ENCODE peak calls at places on chromosomes 11 and 22, in five cellular contexts. N is SK-N-SH, M is K562, S is GM12878, W is HepG2. I is an unnamed sample.

GRCh38 chr11:111930472-111930871 is 6.7 kb upstream of the DIXDC1 start:
- DNase-seq in S (no peak), W (no peak), M (no peak), N (no peak), I (no peak)

GRCh38 chr11:75554258-75555022 is 7.6 kb upstream of the SERPINH1 start:
- DNase-seq in S (no peak), N (peak; percentile 96), M (peak; percentile 81), W (peak; percentile 73), I (no peak)

GRCh38 chr11:133007020-133007584 is 525.2 kb downstream of the OPCML start:
- DNase-seq in N (peak; percentile 37), W (no peak), M (no peak), S (no peak), I (no peak)

GRCh38 chr11:112751312-112751711 is 209.9 kb upstream of the NCAM1 start:
- DNase-seq in M (no peak), N (peak; percentile 43), W (no peak), S (no peak), I (no peak)

GRCh38 chr11:95576149-95576851 is 213.3 kb downstream of the FAM76B start:
- DNase-seq in S (no peak), W (no peak), N (no peak), M (no peak), I (no peak)

GRCh38 chr22:17496843-17497242 is 66.5 kb upstream of the SLC25A18 start:
- DNase-seq in M (no peak), N (no peak), S (no peak), W (no peak), I (no peak)

GRCh38 chr22:41687901-41688364 is 734 bp downstream of the SNU13 start:
- DNase-seq in W (no peak), N (peak; percentile 27), M (peak; percentile 20), S (no peak), I (peak; percentile 34)

GRCh38 chr11:69097263-69097662 is 48.5 kb downstream of the TPCN2 start:
- DNase-seq in M (no peak), S (no peak), N (no peak), W (no peak), I (no peak)

GRCh38 chr22:36252754-36253522 is at the start of gene APOL1:
- DNase-seq in S (peak; percentile 62), W (peak; percentile 63), M (peak; percentile 57), N (no peak), I (no peak)

GRCh38 chr11:70854201-70854600 is 398.2 kb downstream of the SHANK2 start:
- DNase-seq in N (no peak), S (no peak), W (no peak), M (no peak), I (no peak)

GRCh38 chr11:32584921-32585320 is 1.3 kb downstream of the EIF3M start:
- DNase-seq in W (no peak), M (peak; percentile 17), S (no peak), N (no peak), I (no peak)

GRCh38 chr11:123494195-123495050 is 64.4 kb downstream of the GRAMD1B start:
- DNase-seq in S (no peak), N (no peak), M (no peak), W (no peak), I (no peak)

GRCh38 chr11:94675239-94675638 is 92.9 kb upstream of the AMOTL1 start:
- DNase-seq in W (no peak), N (no peak), S (no peak), M (no peak), I (no peak)

GRCh38 chr11:10379871-10380568 is 75.0 kb upstream of the AMPD3 start:
- DNase-seq in W (no peak), M (no peak), S (no peak), N (no peak), I (no peak)

GRCh38 chr22:48396091-48396784 is 1431.4 kb downstream of the BRD1 start:
- DNase-seq in S (no peak), M (no peak), W (no peak), N (no peak), I (no peak)

GRCh38 chr11:83827520-83827919 is 541.4 kb upstream of the CCDC90B start:
- DNase-seq in W (no peak), S (no peak), N (no peak), M (no peak), I (no peak)

GRCh38 chr11:32510039-32510438 is 73.6 kb upstream of the EIF3M start:
- DNase-seq in W (no peak), M (peak; percentile 15), S (no peak), N (no peak), I (no peak)

GRCh38 chr11:67160872-67161783 is 42.1 kb downstream of the KDM2A start:
- DNase-seq in N (no peak), S (no peak), M (no peak), W (no peak), I (no peak)

GRCh38 chr11:67354314-67355022 is 1.1 kb upstream of the POLD4 start:
- DNase-seq in W (peak; percentile 97), S (no peak), M (peak; percentile 85), N (no peak), I (no peak)

GRCh38 chr11:88345408-88345807 is 7.9 kb upstream of the CTSC start:
- DNase-seq in W (no peak), N (no peak), M (no peak), S (no peak), I (no peak)

GRCh38 chr11:130037881-130038601 is 31.7 kb upstream of the APLP2 start:
- DNase-seq in N (no peak), M (peak; percentile 60), S (no peak), W (peak; percentile 66), I (no peak)

GRCh38 chr22:22452996-22453686 is 55.4 kb downstream of the ZNF280B start:
- DNase-seq in N (no peak), S (no peak), W (no peak), M (no peak), I (no peak)

GRCh38 chr11:57121996-57122395 is 59.8 kb upstream of the LRRC55 start:
- DNase-seq in M (peak; percentile 44), N (no peak), S (no peak), W (no peak), I (no peak)

GRCh38 chr11:71246559-71246958 is 5.8 kb downstream of the SHANK2 start:
- DNase-seq in W (no peak), S (no peak), M (no peak), N (peak; percentile 3), I (no peak)

GRCh38 chr11:131800452-131800851 is 430.0 kb downstream of the NTM start:
- DNase-seq in S (no peak), W (no peak), M (no peak), N (no peak), I (no peak)

GRCh38 chr22:35315855-35316745 is 16.4 kb downstream of the TOM1 start:
- DNase-seq in S (no peak), M (no peak), N (no peak), W (no peak), I (no peak)

GRCh38 chr22:49269371-49269770 is 558.3 kb downstream of the BRD1 start:
- DNase-seq in S (no peak), N (no peak), W (no peak), M (no peak), I (no peak)

GRCh38 chr22:29742319-29742718 is 22.5 kb downstream of the CABP7 start:
- DNase-seq in W (no peak), S (no peak), M (no peak), N (no peak), I (no peak)

GRCh38 chr22:37072673-37073072 is 21.1 kb downstream of the KCTD17 start:
- DNase-seq in M (no peak), W (no peak), N (no peak), S (no peak), I (no peak)

GRCh38 chr22:31288496-31289235 is 3.6 kb downstream of the PIK3IP1 start:
- DNase-seq in W (no peak), M (no peak), S (no peak), N (no peak), I (no peak)

GRCh38 chr11:123241874-123242538 is 47.0 kb upstream of the CLMP start:
- DNase-seq in W (no peak), M (no peak), N (no peak), S (no peak), I (no peak)

GRCh38 chr11:66341502-66342126 is 3.3 kb downstream of the BRMS1 start:
- DNase-seq in N (peak; percentile 1), W (no peak), M (no peak), S (no peak), I (no peak)

GRCh38 chr11:44110231-44110679 is 14.8 kb downstream of the EXT2 start:
- DNase-seq in N (peak; percentile 65), W (peak; percentile 47), S (no peak), M (peak; percentile 70), I (peak; percentile 74)

GRCh38 chr11:86360775-86361395 is 13.8 kb upstream of the CCDC81 start:
- DNase-seq in S (no peak), W (peak; percentile 6), M (no peak), N (no peak), I (peak; percentile 16)

DNA sequence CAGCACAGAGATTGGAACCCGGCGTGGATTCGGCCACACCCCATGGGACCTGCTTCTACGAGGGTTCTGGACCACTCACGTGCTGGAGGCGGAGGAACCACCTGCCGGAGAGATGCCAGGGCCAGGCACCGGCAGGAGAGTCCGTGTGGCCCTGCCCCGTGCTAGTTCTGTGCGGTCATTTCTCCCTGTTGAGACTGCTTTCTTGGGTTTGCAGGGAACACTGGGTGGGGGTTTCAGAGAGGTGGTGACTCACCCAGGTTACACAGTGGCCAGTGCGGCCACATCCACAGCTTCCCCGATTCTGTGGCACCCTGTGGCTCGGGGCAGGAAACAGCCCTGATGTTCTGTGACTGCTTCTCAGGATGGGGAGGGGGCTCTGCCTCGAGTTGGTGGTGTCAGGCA is 3.6 kb upstream of the PHLDA2 start:
- DNase-seq in S (no peak), N (peak; percentile 25), W (no peak), M (no peak), I (no peak)
- TF ChIP-seq FOXM1 in S (no peak), N (no peak), W (no peak), M (no peak), I (no peak)

GRCh38 chr11:17803751-17804334 is 69.3 kb downstream of the KCNC1 start:
- DNase-seq in N (no peak), W (no peak), S (no peak), M (no peak), I (no peak)
- TF ChIP-seq FOXM1 in N (no peak), W (no peak), S (no peak), M (no peak), I (no peak)

GRCh38 chr11:76918941-76919386 is 58.2 kb downstream of the ACER3 start:
- DNase-seq in N (peak; percentile 45), W (peak; percentile 58), S (peak; percentile 19), M (peak; percentile 50), I (peak; percentile 41)
- TF ChIP-seq FOXM1 in N (no peak), W (no peak), S (no peak), M (no peak), I (no peak)

DNA sequence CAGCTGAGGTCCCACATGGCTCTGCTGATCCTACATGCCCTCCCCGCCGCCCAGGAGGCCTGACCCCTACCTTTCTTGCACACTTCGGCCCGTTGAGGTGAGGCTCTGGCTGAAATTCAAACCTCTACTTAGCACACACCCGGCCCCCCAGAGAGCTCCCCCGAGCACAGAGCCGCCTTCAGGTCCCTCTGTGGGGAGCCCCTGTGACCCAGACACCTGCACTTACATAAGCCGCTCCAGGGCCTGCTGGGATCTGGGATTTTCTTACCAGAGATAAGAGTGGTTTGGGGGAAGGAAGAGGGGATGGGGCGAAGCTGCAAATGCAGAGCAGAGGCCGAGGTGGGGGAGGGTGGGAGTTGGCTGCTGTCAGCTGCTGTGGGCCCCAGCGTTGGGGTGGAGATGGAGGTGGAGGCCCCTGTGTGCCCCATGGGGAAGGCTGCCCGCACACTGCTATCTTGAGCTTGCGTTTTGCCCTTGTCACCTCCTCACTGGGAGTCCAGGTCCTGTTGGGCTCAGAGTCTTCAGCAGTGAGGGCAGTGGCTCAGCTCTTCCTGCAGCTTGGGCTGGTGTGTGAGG is 30.6 kb downstream of the CAPN1 start:
- DNase-seq in W (no peak), S (no peak), N (no peak), M (no peak), I (no peak)
- TF ChIP-seq FOXM1 in W (no peak), S (no peak), N (no peak), M (no peak), I (no peak)

I was measured in HEK293T.